ENCODE peak calls at places on chromosomes 5 and 9, in four cellular contexts. T is A549, R is uterus, L is heart left ventricle. C is an unnamed sample. For H3K4me1, the result is how much of the 10 kb centered on the place peaks cover.

GRCh38 chr5:114185274-114185673 is 176.6 kb upstream of the KCNN2 start:
- DNase-seq in T (peak), R (no peak), L (peak), C (no peak)

GRCh38 chr5:131259326-131259725 is 4.5 kb upstream of the CDC42SE2 start:
- DNase-seq in T (no peak), R (no peak), L (no peak), C (no peak)

GRCh38 chr9:134553061-134553891 is 88.3 kb upstream of the COL5A1 start:
- DNase-seq in T (no peak), R (no peak), L (no peak), C (no peak)

GRCh38 chr9:3177362-3177761 is 333.5 kb upstream of the PUM3 start:
- DNase-seq in T (no peak), R (no peak), L (no peak), C (no peak)

GRCh38 chr5:134071850-134072207 is 42.7 kb upstream of the TCF7 start:
- DNase-seq in T (no peak), R (no peak), L (no peak), C (no peak)

GRCh38 chr9:100690438-100690837 is 112.6 kb downstream of the CAVIN4 start:
- DNase-seq in T (no peak), R (no peak), L (no peak), C (no peak)

GRCh38 chr5:63125392-63125791 is 546.8 kb downstream of the LRRC70 start:
- DNase-seq in T (no peak), R (no peak), L (no peak), C (no peak)

GRCh38 chr5:159403906-159404641 is 73.8 kb upstream of the IL12B start:
- DNase-seq in T (no peak), R (no peak), L (no peak), C (no peak)

GRCh38 chr5:76943006-76943405 is 9.8 kb upstream of the CRHBP start:
- DNase-seq in T (no peak), R (no peak), L (no peak), C (no peak)

GRCh38 chr5:9363026-9363793 is 182.7 kb downstream of the SEMA5A start:
- DNase-seq in T (no peak), R (no peak), L (no peak), C (no peak)

GRCh38 chr5:39072915-39073758 is 1.1 kb downstream of the RICTOR start:
- DNase-seq in T (peak), R (no peak), L (peak), C (no peak)

GRCh38 chr5:98064118-98064517 is 709.3 kb upstream of the RGMB start:
- DNase-seq in T (no peak), R (no peak), L (no peak), C (no peak)

GRCh38 chr5:35129276-35129675 is 81.5 kb upstream of the AGXT2 start:
- DNase-seq in T (no peak), R (no peak), L (no peak), C (no peak)

GRCh38 chr9:92617951-92618510 is 51.9 kb downstream of the IPPK start:
- DNase-seq in T (no peak), R (no peak), L (no peak), C (peak)

GRCh38 chr9:25513509-25514033 is 164.7 kb downstream of the TUSC1 start:
- DNase-seq in T (no peak), R (no peak), L (no peak), C (no peak)

GRCh38 chr5:135386096-135386495 is 12.9 kb downstream of the MACROH2A1 start:
- DNase-seq in T (no peak), R (no peak), L (no peak), C (no peak)

GRCh38 chr5:151156732-151157402 is 712 bp downstream of the ANXA6 start:
- DNase-seq in T (no peak), R (no peak), L (peak), C (no peak)

GRCh38 chr5:14714706-14715105 is 50.2 kb downstream of the OTULIN start:
- DNase-seq in T (no peak), R (no peak), L (no peak), C (no peak)

GRCh38 chr5:17012289-17012688 is 76.2 kb upstream of the MYO10 start:
- DNase-seq in T (peak), R (no peak), L (no peak), C (no peak)

GRCh38 chr5:150044334-150044681 is 42.0 kb downstream of the CSF1R start:
- DNase-seq in T (no peak), R (no peak), L (no peak), C (peak)

GRCh38 chr5:57939335-57939734 is 456.7 kb upstream of the ACTBL2 start:
- DNase-seq in T (no peak), R (no peak), L (no peak), C (no peak)

GRCh38 chr9:30504502-30504905 is 1879.9 kb upstream of the ACO1 start:
- DNase-seq in T (no peak), R (no peak), L (no peak), C (no peak)

GRCh38 chr5:176927562-176927961 is 28.4 kb upstream of the HK3 start:
- DNase-seq in T (no peak), R (no peak), L (no peak), C (no peak)

GRCh38 chr9:113927277-113927676 is 51.2 kb downstream of the ZNF618 start:
- DNase-seq in T (no peak), R (no peak), L (no peak), C (no peak)

GRCh38 chr9:113930384-113930783 is 54.3 kb downstream of the ZNF618 start:
- DNase-seq in T (no peak), R (no peak), L (no peak), C (no peak)

GRCh38 chr9:113931140-113931539 is 55.0 kb downstream of the ZNF618 start:
- DNase-seq in T (no peak), R (no peak), L (no peak), C (peak)

GRCh38 chr9:113928269-113928668 is 52.2 kb downstream of the ZNF618 start:
- DNase-seq in T (no peak), R (no peak), L (no peak), C (no peak)

GRCh38 chr9:113929634-113930092 is 53.6 kb downstream of the ZNF618 start:
- DNase-seq in T (no peak), R (no peak), L (no peak), C (no peak)
- TF ChIP-seq POLR2A in T (no peak), R (no peak), L (no peak), C (no peak)

GRCh38 chr5:65750938-65751337 is 28.9 kb downstream of the NLN start:
- DNase-seq in T (no peak), R (no peak), L (no peak), C (no peak)
- H3K4me1 ChIP-seq in T (under half), R (under half), L (under half), C (under half)

GRCh38 chr9:94865599-94866456 is 139.3 kb downstream of the AOPEP start:
- DNase-seq in T (peak), R (peak), L (peak), C (no peak)
- H3K27ac ChIP-seq in T (peak), R (peak), L (peak), C (peak)

GRCh38 chr5:61313960-61314681 is 17.9 kb upstream of the ZSWIM6 start:
- DNase-seq in T (peak), R (no peak), L (no peak), C (no peak)
- TF ChIP-seq POLR2A in T (no peak), R (no peak), L (no peak), C (no peak)

GRCh38 chr5:172778223-172778814 is 7.3 kb upstream of the DUSP1 start:
- DNase-seq in T (peak), R (peak), L (no peak), C (no peak)
- H3K4me1 ChIP-seq in T (half or more), R (under half), L (under half), C (half or more)